ENCODE peak calls at places on chromosomes 6 and 20, in four cellular contexts. One of them, this sample, is unnamed.

GRCh38 chr6:73704260-73704659 is 8.3 kb downstream of the CD109 start:
- DNase-seq in T-helper 1 cell: no peak
- DNase-seq in epithelial cell of prostate: peak
- DNase-seq in RWPE2: peak
- DNase-seq in this sample: peak

GRCh38 chr6:13800615-13801014 is 13.7 kb downstream of the MCUR1 start:
- DNase-seq in T-helper 1 cell: no peak
- DNase-seq in RWPE2: no peak
- DNase-seq in epithelial cell of prostate: no peak
- DNase-seq in this sample: no peak

GRCh38 chr6:168927026-168927425 is 326.6 kb downstream of the THBS2 start:
- DNase-seq in epithelial cell of prostate: no peak
- DNase-seq in RWPE2: no peak
- DNase-seq in T-helper 1 cell: no peak
- DNase-seq in this sample: no peak

GRCh38 chr6:117307655-117308054 is 42.3 kb downstream of the VGLL2 start:
- DNase-seq in epithelial cell of prostate: no peak
- DNase-seq in T-helper 1 cell: no peak
- DNase-seq in RWPE2: no peak
- DNase-seq in this sample: no peak

GRCh38 chr20:2767768-2768631 is 32.4 kb downstream of the CPXM1 start:
- DNase-seq in T-helper 1 cell: no peak
- DNase-seq in epithelial cell of prostate: peak
- DNase-seq in RWPE2: no peak
- DNase-seq in this sample: no peak

GRCh38 chr20:36408219-36408618 is 102.1 kb downstream of the DLGAP4 start:
- DNase-seq in RWPE2: peak
- DNase-seq in epithelial cell of prostate: peak
- DNase-seq in T-helper 1 cell: no peak
- DNase-seq in this sample: peak

GRCh38 chr6:10082385-10082784 is 332.5 kb downstream of the TFAP2A start:
- DNase-seq in T-helper 1 cell: no peak
- DNase-seq in RWPE2: no peak
- DNase-seq in epithelial cell of prostate: peak
- DNase-seq in this sample: peak

GRCh38 chr6:33700391-33701050 is 11.0 kb downstream of the UQCC2 start:
- DNase-seq in T-helper 1 cell: peak
- DNase-seq in epithelial cell of prostate: no peak
- DNase-seq in RWPE2: no peak
- DNase-seq in this sample: peak

GRCh38 chr6:122198922-122199321 is 200.5 kb upstream of the HSF2 start:
- DNase-seq in epithelial cell of prostate: no peak
- DNase-seq in T-helper 1 cell: no peak
- DNase-seq in RWPE2: no peak
- DNase-seq in this sample: no peak

GRCh38 chr6:105806486-105806920 is 279.6 kb upstream of the PRDM1 start:
- DNase-seq in T-helper 1 cell: no peak
- DNase-seq in epithelial cell of prostate: no peak
- DNase-seq in RWPE2: no peak
- DNase-seq in this sample: no peak

GRCh38 chr6:143027058-143027457 is 33.6 kb upstream of the AIG1 start:
- DNase-seq in T-helper 1 cell: peak
- DNase-seq in RWPE2: no peak
- DNase-seq in epithelial cell of prostate: no peak
- DNase-seq in this sample: no peak

GRCh38 chr6:129672883-129673631 is 36.9 kb downstream of the ARHGAP18 start:
- DNase-seq in T-helper 1 cell: no peak
- DNase-seq in epithelial cell of prostate: no peak
- DNase-seq in RWPE2: no peak
- DNase-seq in this sample: no peak

GRCh38 chr6:132041706-132042105 is 90.5 kb upstream of the CCN2 start:
- DNase-seq in T-helper 1 cell: no peak
- DNase-seq in RWPE2: no peak
- DNase-seq in epithelial cell of prostate: no peak
- DNase-seq in this sample: no peak

GRCh38 chr6:73443555-73443954 is 8.5 kb downstream of the CGAS start:
- DNase-seq in epithelial cell of prostate: no peak
- DNase-seq in T-helper 1 cell: no peak
- DNase-seq in RWPE2: no peak
- DNase-seq in this sample: no peak

GRCh38 chr6:148758492-148758891 is 11.7 kb downstream of the UST start:
- DNase-seq in T-helper 1 cell: no peak
- DNase-seq in RWPE2: no peak
- DNase-seq in epithelial cell of prostate: no peak
- DNase-seq in this sample: no peak

GRCh38 chr20:3633913-3634478 is 29.2 kb downstream of the GFRA4 start:
- DNase-seq in epithelial cell of prostate: no peak
- DNase-seq in RWPE2: no peak
- DNase-seq in T-helper 1 cell: no peak
- DNase-seq in this sample: no peak

GRCh38 chr6:125745281-125746018 is 4.0 kb upstream of the HEY2 start:
- DNase-seq in epithelial cell of prostate: no peak
- DNase-seq in RWPE2: no peak
- DNase-seq in T-helper 1 cell: no peak
- DNase-seq in this sample: no peak

GRCh38 chr6:135876048-135876447 is 24.5 kb downstream of the PDE7B start:
- DNase-seq in T-helper 1 cell: no peak
- DNase-seq in epithelial cell of prostate: no peak
- DNase-seq in RWPE2: no peak
- DNase-seq in this sample: no peak

GRCh38 chr6:149483302-149483701 is 1.5 kb downstream of the ZC3H12D start:
- DNase-seq in T-helper 1 cell: no peak
- DNase-seq in RWPE2: no peak
- DNase-seq in epithelial cell of prostate: no peak
- DNase-seq in this sample: no peak

GRCh38 chr6:129792049-129792448 is 69.1 kb downstream of the TMEM244 start:
- DNase-seq in RWPE2: no peak
- DNase-seq in T-helper 1 cell: no peak
- DNase-seq in epithelial cell of prostate: no peak
- DNase-seq in this sample: no peak

GRCh38 chr6:125232466-125232865 is 69.3 kb downstream of the HDDC2 start:
- DNase-seq in T-helper 1 cell: no peak
- DNase-seq in RWPE2: no peak
- DNase-seq in epithelial cell of prostate: no peak
- DNase-seq in this sample: no peak

GRCh38 chr20:53828673-53829085 is 235.0 kb upstream of the ZNF217 start:
- DNase-seq in RWPE2: no peak
- DNase-seq in T-helper 1 cell: no peak
- DNase-seq in epithelial cell of prostate: no peak
- DNase-seq in this sample: no peak

GRCh38 chr6:22294301-22294700 is 2.5 kb downstream of the PRL start:
- DNase-seq in epithelial cell of prostate: no peak
- DNase-seq in RWPE2: no peak
- DNase-seq in T-helper 1 cell: no peak
- DNase-seq in this sample: no peak

GRCh38 chr6:64014581-64014980 is 379.0 kb downstream of the PHF3 start:
- DNase-seq in T-helper 1 cell: no peak
- DNase-seq in RWPE2: no peak
- DNase-seq in epithelial cell of prostate: no peak
- DNase-seq in this sample: no peak

GRCh38 chr6:144365176-144365710 is 80.1 kb downstream of the UTRN start:
- DNase-seq in RWPE2: no peak
- DNase-seq in epithelial cell of prostate: no peak
- DNase-seq in T-helper 1 cell: no peak
- DNase-seq in this sample: no peak

GRCh38 chr20:20410678-20411077 is 42.8 kb downstream of the INSM1 start:
- DNase-seq in T-helper 1 cell: no peak
- DNase-seq in epithelial cell of prostate: no peak
- DNase-seq in RWPE2: no peak
- DNase-seq in this sample: no peak

GRCh38 chr20:33005132-33005566 is 916 bp upstream of the SUN5 start:
- DNase-seq in epithelial cell of prostate: no peak
- DNase-seq in T-helper 1 cell: no peak
- DNase-seq in RWPE2: no peak
- DNase-seq in this sample: no peak

GRCh38 chr20:46512943-46513844 is at the start of gene ZNF334:
- DNase-seq in RWPE2: peak
- DNase-seq in epithelial cell of prostate: no peak
- DNase-seq in T-helper 1 cell: no peak
- DNase-seq in this sample: no peak

GRCh38 chr6:124393536-124393935 is 568.7 kb upstream of the RNF217 start:
- DNase-seq in T-helper 1 cell: no peak
- DNase-seq in epithelial cell of prostate: no peak
- DNase-seq in RWPE2: no peak
- DNase-seq in this sample: no peak

GRCh38 chr6:170135821-170136471 is 154.9 kb downstream of the DLL1 start:
- DNase-seq in epithelial cell of prostate: no peak
- DNase-seq in T-helper 1 cell: no peak
- DNase-seq in RWPE2: peak
- DNase-seq in this sample: no peak

GRCh38 chr20:21615617-21616080 is 89.8 kb upstream of the PAX1 start:
- DNase-seq in RWPE2: no peak
- DNase-seq in T-helper 1 cell: peak
- DNase-seq in epithelial cell of prostate: peak
- DNase-seq in this sample: peak

GRCh38 chr6:34919651-34920050 is 30.6 kb downstream of the ANKS1A start:
- DNase-seq in T-helper 1 cell: no peak
- DNase-seq in RWPE2: no peak
- DNase-seq in epithelial cell of prostate: no peak
- DNase-seq in this sample: no peak

GRCh38 chr6:152642578-152643375 is 5.6 kb upstream of the SYNE1 start:
- DNase-seq in T-helper 1 cell: no peak
- DNase-seq in RWPE2: peak
- DNase-seq in epithelial cell of prostate: peak
- DNase-seq in this sample: no peak